ENCODE peak calls at places on chromosome X, in four cellular contexts. One of them, this sample, is unnamed.
A peak's percentile ranks its signal among the peaks of the same experiment; 100 is the strongest.

GRCh38 chrX:119391279-119391678 is 7.9 kb upstream of the SLC25A43 start:
- DNase-seq in left cardiac atrium: no peak
- DNase-seq in RPMI7951: peak; percentile 37
- DNase-seq in activated CD4-positive, alpha-beta T cell treated with anti-CD3 and anti-CD28 coated beads for 4 hours: no peak
- DNase-seq in this sample: peak; percentile 12

GRCh38 chrX:132791725-132792124 is 166.7 kb downstream of the HS6ST2 start:
- DNase-seq in left cardiac atrium: no peak
- DNase-seq in RPMI7951: no peak
- DNase-seq in activated CD4-positive, alpha-beta T cell treated with anti-CD3 and anti-CD28 coated beads for 4 hours: no peak
- DNase-seq in this sample: no peak

GRCh38 chrX:68396953-68397352 is 36.3 kb downstream of the OPHN1 start:
- DNase-seq in left cardiac atrium: no peak
- DNase-seq in RPMI7951: peak; percentile 12
- DNase-seq in activated CD4-positive, alpha-beta T cell treated with anti-CD3 and anti-CD28 coated beads for 4 hours: no peak
- DNase-seq in this sample: peak; percentile 4

GRCh38 chrX:10022580-10023245 is 55.6 kb downstream of the CLDN34 start:
- DNase-seq in left cardiac atrium: peak; percentile 66
- DNase-seq in RPMI7951: peak; percentile 43
- DNase-seq in activated CD4-positive, alpha-beta T cell treated with anti-CD3 and anti-CD28 coated beads for 4 hours: no peak
- DNase-seq in this sample: peak; percentile 30

GRCh38 chrX:119758682-119759332 is 419 bp downstream of the SOWAHD start:
- DNase-seq in left cardiac atrium: peak; percentile 32
- DNase-seq in RPMI7951: no peak
- DNase-seq in activated CD4-positive, alpha-beta T cell treated with anti-CD3 and anti-CD28 coated beads for 4 hours: peak; percentile 18
- DNase-seq in this sample: peak; percentile 40

GRCh38 chrX:37993857-37994619 is 12.3 kb upstream of the SYTL5 start:
- DNase-seq in left cardiac atrium: no peak
- DNase-seq in RPMI7951: no peak
- DNase-seq in activated CD4-positive, alpha-beta T cell treated with anti-CD3 and anti-CD28 coated beads for 4 hours: no peak
- DNase-seq in this sample: no peak

GRCh38 chrX:134148293-134148692 is 88.7 kb upstream of the CCDC160 start:
- DNase-seq in left cardiac atrium: no peak
- DNase-seq in RPMI7951: no peak
- DNase-seq in activated CD4-positive, alpha-beta T cell treated with anti-CD3 and anti-CD28 coated beads for 4 hours: no peak
- DNase-seq in this sample: no peak

GRCh38 chrX:128699716-128700285 is 647.6 kb upstream of the ACTRT1 start:
- DNase-seq in left cardiac atrium: no peak
- DNase-seq in RPMI7951: no peak
- DNase-seq in activated CD4-positive, alpha-beta T cell treated with anti-CD3 and anti-CD28 coated beads for 4 hours: no peak
- DNase-seq in this sample: no peak

GRCh38 chrX:21873063-21873785 is 17.4 kb downstream of the YY2 start:
- DNase-seq in left cardiac atrium: no peak
- DNase-seq in RPMI7951: no peak
- DNase-seq in activated CD4-positive, alpha-beta T cell treated with anti-CD3 and anti-CD28 coated beads for 4 hours: no peak
- DNase-seq in this sample: no peak

GRCh38 chrX:148298737-148299136 is 201.7 kb upstream of the AFF2 start:
- DNase-seq in left cardiac atrium: no peak
- DNase-seq in RPMI7951: peak; percentile 86
- DNase-seq in activated CD4-positive, alpha-beta T cell treated with anti-CD3 and anti-CD28 coated beads for 4 hours: no peak
- DNase-seq in this sample: no peak

GRCh38 chrX:67599532-67599931 is 55.7 kb downstream of the AR start:
- DNase-seq in left cardiac atrium: no peak
- DNase-seq in RPMI7951: no peak
- DNase-seq in activated CD4-positive, alpha-beta T cell treated with anti-CD3 and anti-CD28 coated beads for 4 hours: no peak
- DNase-seq in this sample: no peak

GRCh38 chrX:1012678-1013300 is 199.7 kb downstream of the CRLF2 start:
- DNase-seq in left cardiac atrium: no peak
- DNase-seq in RPMI7951: no peak
- DNase-seq in activated CD4-positive, alpha-beta T cell treated with anti-CD3 and anti-CD28 coated beads for 4 hours: no peak
- DNase-seq in this sample: no peak

GRCh38 chrX:41559662-41560061 is 112.5 kb downstream of the NYX start:
- DNase-seq in left cardiac atrium: no peak
- DNase-seq in RPMI7951: peak; percentile 67
- DNase-seq in activated CD4-positive, alpha-beta T cell treated with anti-CD3 and anti-CD28 coated beads for 4 hours: peak; percentile 32
- DNase-seq in this sample: peak; percentile 39

GRCh38 chrX:2691543-2692220 is 587 bp downstream of the CD99 start:
- DNase-seq in left cardiac atrium: peak; percentile 73
- DNase-seq in RPMI7951: peak; percentile 51
- DNase-seq in activated CD4-positive, alpha-beta T cell treated with anti-CD3 and anti-CD28 coated beads for 4 hours: peak; percentile 26
- DNase-seq in this sample: peak; percentile 74

GRCh38 chrX:136154998-136155397 is 7.7 kb downstream of the FHL1 start:
- DNase-seq in left cardiac atrium: no peak
- DNase-seq in RPMI7951: no peak
- DNase-seq in activated CD4-positive, alpha-beta T cell treated with anti-CD3 and anti-CD28 coated beads for 4 hours: no peak
- DNase-seq in this sample: no peak

GRCh38 chrX:25968920-25969319 is 169.2 kb upstream of the MAGEB18 start:
- DNase-seq in left cardiac atrium: no peak
- DNase-seq in RPMI7951: no peak
- DNase-seq in activated CD4-positive, alpha-beta T cell treated with anti-CD3 and anti-CD28 coated beads for 4 hours: no peak
- DNase-seq in this sample: peak; percentile 65

GRCh38 chrX:78029663-78030062 is 60.2 kb upstream of the PGAM4 start:
- DNase-seq in left cardiac atrium: no peak
- DNase-seq in RPMI7951: peak; percentile 36
- DNase-seq in activated CD4-positive, alpha-beta T cell treated with anti-CD3 and anti-CD28 coated beads for 4 hours: no peak
- DNase-seq in this sample: peak; percentile 54

GRCh38 chrX:91389026-91389425 is 45.6 kb upstream of the PABPC5 start:
- DNase-seq in left cardiac atrium: no peak
- DNase-seq in RPMI7951: no peak
- DNase-seq in activated CD4-positive, alpha-beta T cell treated with anti-CD3 and anti-CD28 coated beads for 4 hours: no peak
- DNase-seq in this sample: no peak

GRCh38 chrX:2823795-2824386 is 4.8 kb upstream of the GYG2 start:
- DNase-seq in left cardiac atrium: no peak
- DNase-seq in RPMI7951: no peak
- DNase-seq in activated CD4-positive, alpha-beta T cell treated with anti-CD3 and anti-CD28 coated beads for 4 hours: no peak
- DNase-seq in this sample: no peak

GRCh38 chrX:150694738-150695410 is 1.7 kb downstream of the MTMR1 start:
- DNase-seq in left cardiac atrium: no peak
- DNase-seq in RPMI7951: no peak
- DNase-seq in activated CD4-positive, alpha-beta T cell treated with anti-CD3 and anti-CD28 coated beads for 4 hours: peak; percentile 2
- DNase-seq in this sample: no peak

GRCh38 chrX:139930923-139931645 is 1.8 kb downstream of the ATP11C start:
- DNase-seq in left cardiac atrium: peak; percentile 27
- DNase-seq in RPMI7951: no peak
- DNase-seq in activated CD4-positive, alpha-beta T cell treated with anti-CD3 and anti-CD28 coated beads for 4 hours: peak; percentile 15
- DNase-seq in this sample: no peak

GRCh38 chrX:70445876-70446275 is 1.2 kb downstream of the DLG3 start:
- DNase-seq in left cardiac atrium: no peak
- DNase-seq in RPMI7951: no peak
- DNase-seq in activated CD4-positive, alpha-beta T cell treated with anti-CD3 and anti-CD28 coated beads for 4 hours: no peak
- DNase-seq in this sample: no peak

GRCh38 chrX:13077168-13077567 is 32.7 kb upstream of the FAM9C start:
- DNase-seq in left cardiac atrium: no peak
- DNase-seq in RPMI7951: peak; percentile 65
- DNase-seq in activated CD4-positive, alpha-beta T cell treated with anti-CD3 and anti-CD28 coated beads for 4 hours: peak; percentile 16
- DNase-seq in this sample: peak; percentile 9

GRCh38 chrX:115330498-115331138 is 41.1 kb downstream of the LUZP4 start:
- DNase-seq in left cardiac atrium: peak; percentile 27
- DNase-seq in RPMI7951: peak; percentile 59
- DNase-seq in activated CD4-positive, alpha-beta T cell treated with anti-CD3 and anti-CD28 coated beads for 4 hours: no peak
- DNase-seq in this sample: peak; percentile 74

GRCh38 chrX:10756365-10756915 is 136.1 kb upstream of the MID1 start:
- DNase-seq in left cardiac atrium: no peak
- DNase-seq in RPMI7951: peak; percentile 77
- DNase-seq in activated CD4-positive, alpha-beta T cell treated with anti-CD3 and anti-CD28 coated beads for 4 hours: no peak
- DNase-seq in this sample: no peak

GRCh38 chrX:47283015-47283771 is 50.4 kb downstream of the USP11 start:
- DNase-seq in left cardiac atrium: peak; percentile 33
- DNase-seq in RPMI7951: peak; percentile 66
- DNase-seq in activated CD4-positive, alpha-beta T cell treated with anti-CD3 and anti-CD28 coated beads for 4 hours: no peak
- DNase-seq in this sample: peak; percentile 40

GRCh38 chrX:24294619-24295018 is 19.2 kb downstream of the SUPT20HL2 start:
- DNase-seq in left cardiac atrium: no peak
- DNase-seq in RPMI7951: peak; percentile 20
- DNase-seq in activated CD4-positive, alpha-beta T cell treated with anti-CD3 and anti-CD28 coated beads for 4 hours: no peak
- DNase-seq in this sample: peak; percentile 75

GRCh38 chrX:149540133-149540620 is 635 bp upstream of the EOLA1 start:
- DNase-seq in left cardiac atrium: peak; percentile 95
- DNase-seq in RPMI7951: peak; percentile 80
- DNase-seq in activated CD4-positive, alpha-beta T cell treated with anti-CD3 and anti-CD28 coated beads for 4 hours: peak; percentile 94
- DNase-seq in this sample: peak; percentile 91

GRCh38 chrX:12901486-12901885 is 4.9 kb upstream of the TLR8 start:
- DNase-seq in left cardiac atrium: peak; percentile 59
- DNase-seq in RPMI7951: peak; percentile 48
- DNase-seq in activated CD4-positive, alpha-beta T cell treated with anti-CD3 and anti-CD28 coated beads for 4 hours: peak; percentile 55
- DNase-seq in this sample: peak; percentile 56

GRCh38 chrX:134746379-134746723 is 88.1 kb upstream of the PLAC1 start:
- DNase-seq in left cardiac atrium: no peak
- DNase-seq in RPMI7951: no peak
- DNase-seq in activated CD4-positive, alpha-beta T cell treated with anti-CD3 and anti-CD28 coated beads for 4 hours: no peak
- DNase-seq in this sample: no peak

GRCh38 chrX:70454441-70455365 is 10.1 kb downstream of the DLG3 start:
- DNase-seq in left cardiac atrium: peak; percentile 76
- DNase-seq in RPMI7951: peak; percentile 45
- DNase-seq in activated CD4-positive, alpha-beta T cell treated with anti-CD3 and anti-CD28 coated beads for 4 hours: peak; percentile 56
- DNase-seq in this sample: peak; percentile 87

GRCh38 chrX:19360903-19361302 is 17.2 kb downstream of the PDHA1 start:
- DNase-seq in left cardiac atrium: no peak
- DNase-seq in RPMI7951: no peak
- DNase-seq in activated CD4-positive, alpha-beta T cell treated with anti-CD3 and anti-CD28 coated beads for 4 hours: no peak
- DNase-seq in this sample: no peak

GRCh38 chrX:41045960-41046567 is 39.2 kb upstream of the USP9X start:
- DNase-seq in left cardiac atrium: peak; percentile 33
- DNase-seq in RPMI7951: peak; percentile 35
- DNase-seq in activated CD4-positive, alpha-beta T cell treated with anti-CD3 and anti-CD28 coated beads for 4 hours: no peak
- DNase-seq in this sample: peak; percentile 32

GRCh38 chrX:134171661-134172587 is 65.1 kb upstream of the CCDC160 start:
- DNase-seq in left cardiac atrium: peak; percentile 39
- DNase-seq in RPMI7951: no peak
- DNase-seq in activated CD4-positive, alpha-beta T cell treated with anti-CD3 and anti-CD28 coated beads for 4 hours: peak; percentile 33
- DNase-seq in this sample: peak; percentile 40

GRCh38 chrX:130529531-130529930 is 127.7 kb downstream of the RBMX2 start:
- DNase-seq in left cardiac atrium: no peak
- DNase-seq in RPMI7951: no peak
- DNase-seq in activated CD4-positive, alpha-beta T cell treated with anti-CD3 and anti-CD28 coated beads for 4 hours: no peak
- DNase-seq in this sample: no peak

GRCh38 chrX:148146121-148146520 is 165.0 kb downstream of the FMR1NB start:
- DNase-seq in left cardiac atrium: no peak
- DNase-seq in RPMI7951: no peak
- DNase-seq in activated CD4-positive, alpha-beta T cell treated with anti-CD3 and anti-CD28 coated beads for 4 hours: no peak
- DNase-seq in this sample: no peak

This sample was measured in A673.